ENCODE peak calls at places on chromosomes 4 and X, in six cellular contexts. Q, T, K, F, Z and B are unnamed samples.

GRCh38 chrX:16100673-16101072 is 22.7 kb upstream of the GRPR start:
- DNase-seq in Q (no peak), K (no peak), T (no peak), Z (peak), F (peak), B (no peak)

GRCh38 chrX:150767045-150767395 is 73.8 kb downstream of the MTMR1 start:
- DNase-seq in Z (no peak), T (no peak), Q (no peak), F (peak), K (no peak), B (no peak)

GRCh38 chr4:78602334-78602733 is 50.8 kb downstream of the ANXA3 start:
- DNase-seq in T (no peak), K (no peak), F (no peak), Q (no peak), Z (no peak), B (no peak)

GRCh38 chr4:170990989-170991589 is 822.1 kb upstream of the GALNTL6 start:
- DNase-seq in K (no peak), T (no peak), Z (peak), Q (no peak), F (peak), B (no peak)

GRCh38 chr4:21991050-21991449 is 42.5 kb upstream of the KCNIP4 start:
- DNase-seq in Q (no peak), K (no peak), F (no peak), Z (no peak), T (no peak), B (no peak)

GRCh38 chr4:146224331-146224966 is 10.1 kb downstream of the REELD1 start:
- DNase-seq in Z (no peak), Q (no peak), F (no peak), T (no peak), K (no peak), B (peak)

GRCh38 chr4:97496298-97496873 is 646.9 kb downstream of the STPG2 start:
- DNase-seq in F (peak), Z (no peak), Q (no peak), K (no peak), T (no peak), B (no peak)

GRCh38 chr4:128228021-128228571 is 59.5 kb downstream of the PGRMC2 start:
- DNase-seq in T (no peak), Q (no peak), K (no peak), F (no peak), Z (no peak), B (no peak)

GRCh38 chrX:118420462-118420861 is 74.6 kb downstream of the WDR44 start:
- DNase-seq in Q (no peak), T (no peak), K (no peak), F (no peak), Z (no peak), B (no peak)

GRCh38 chr4:167177925-167178324 is 56.4 kb downstream of the SPOCK3 start:
- DNase-seq in K (no peak), Z (peak), F (no peak), Q (no peak), T (no peak), B (no peak)

GRCh38 chr4:24988776-24989175 is 42.0 kb downstream of the LGI2 start:
- DNase-seq in T (no peak), Z (peak), Q (no peak), K (no peak), F (peak), B (no peak)

GRCh38 chr4:87445964-87446363 is 23.6 kb downstream of the NUDT9 start:
- DNase-seq in Z (no peak), T (no peak), Q (no peak), K (no peak), F (no peak), B (no peak)

GRCh38 chrX:84240848-84241565 is 53.0 kb upstream of the RPS6KA6 start:
- DNase-seq in T (no peak), Q (no peak), F (no peak), Z (no peak), K (no peak), B (no peak)

GRCh38 chr4:187393546-187394344 is 601.8 kb upstream of the ZFP42 start:
- DNase-seq in T (no peak), Q (no peak), F (no peak), K (no peak), Z (no peak), B (peak)

GRCh38 chrX:120857240-120857639 is 18.4 kb downstream of the CT47B1 start:
- DNase-seq in T (no peak), F (peak), Z (no peak), Q (no peak), K (no peak), B (no peak)

GRCh38 chr4:176376032-176376614 is 56.4 kb downstream of the SPCS3 start:
- DNase-seq in Q (no peak), Z (peak), K (no peak), F (peak), T (no peak), B (no peak)

GRCh38 chr4:29853843-29854242 is 866.3 kb upstream of the PCDH7 start:
- DNase-seq in Z (no peak), K (no peak), T (no peak), F (peak), Q (no peak), B (no peak)

GRCh38 chr4:183443609-183444148 is 757 bp upstream of the CDKN2AIP start:
- DNase-seq in Q (peak), F (peak), K (no peak), T (no peak), Z (no peak), B (no peak)

GRCh38 chr4:57158762-57159161 is 48.6 kb upstream of the IGFBP7 start:
- DNase-seq in K (no peak), T (no peak), Z (no peak), Q (no peak), F (no peak), B (no peak)

GRCh38 chr4:162163892-162164759 is at the start of gene FSTL5:
- DNase-seq in Q (peak), T (no peak), F (peak), K (peak), Z (peak), B (no peak)

GRCh38 chrX:31522760-31523159 is 450.9 kb upstream of the FTHL17 start:
- DNase-seq in F (no peak), Z (no peak), K (no peak), Q (no peak), T (no peak), B (no peak)

GRCh38 chr4:21569638-21570037 is 378.9 kb downstream of the KCNIP4 start:
- DNase-seq in Z (no peak), F (peak), K (no peak), Q (no peak), T (no peak), B (no peak)

GRCh38 chr4:101349346-101350064 is 2.2 kb upstream of the PPP3CA start:
- DNase-seq in F (no peak), T (peak), K (no peak), Z (no peak), Q (peak), B (no peak)
- H3K27ac ChIP-seq in F (no peak), T (no peak), K (no peak), Z (no peak), Q (peak), B (no peak)

GRCh38 chrX:48736878-48737212 is 24.7 kb upstream of the GLOD5 start:
- DNase-seq in Q (no peak), F (no peak), Z (no peak), K (no peak), T (no peak), B (no peak)

GRCh38 chrX:48737940-48738339 is 23.6 kb upstream of the GLOD5 start:
- DNase-seq in K (no peak), T (no peak), Z (no peak), Q (no peak), F (no peak), B (no peak)

GRCh38 chrX:48745222-48745621 is 16.3 kb upstream of the GLOD5 start:
- DNase-seq in K (no peak), Z (no peak), F (no peak), T (no peak), Q (no peak), B (no peak)

GRCh38 chrX:48737213-48737938 is 24.2 kb upstream of the GLOD5 start:
- DNase-seq in T (peak), Q (peak), F (peak), Z (peak), K (peak), B (peak)

DNA sequence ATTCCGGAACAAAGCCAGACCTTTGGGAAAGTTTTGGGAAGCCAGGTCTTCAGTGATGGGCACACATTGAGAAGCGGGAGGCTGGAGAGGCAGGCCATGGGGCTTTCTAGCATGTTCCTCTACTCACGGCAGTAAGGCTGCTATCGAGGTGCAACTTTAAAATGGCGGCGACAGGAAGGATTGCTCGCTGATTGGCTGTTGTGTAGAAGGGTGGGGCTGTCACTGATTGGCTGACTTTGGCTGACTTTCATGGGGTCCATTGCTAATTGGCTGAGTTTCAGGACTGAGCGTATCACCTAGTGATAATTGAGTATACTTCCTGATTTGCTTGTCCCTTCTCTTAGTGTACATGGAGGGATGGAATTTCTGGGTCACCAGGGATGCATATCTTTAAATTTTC is 19.7 kb upstream of the GLOD5 start:
- DNase-seq in Q (no peak), T (no peak), K (no peak), Z (no peak), F (no peak), B (no peak)
- H3K27ac ChIP-seq in Q (no peak), T (no peak), K (no peak), Z (no peak), F (no peak), B (no peak)

GRCh38 chr4:73185903-73186302 is 72.7 kb downstream of the ANKRD17 start:
- DNase-seq in K (no peak), T (no peak), Z (no peak), Q (no peak), F (no peak), B (no peak)
- H3K27ac ChIP-seq in K (no peak), T (no peak), Z (no peak), Q (no peak), F (no peak), B (no peak)

DNA sequence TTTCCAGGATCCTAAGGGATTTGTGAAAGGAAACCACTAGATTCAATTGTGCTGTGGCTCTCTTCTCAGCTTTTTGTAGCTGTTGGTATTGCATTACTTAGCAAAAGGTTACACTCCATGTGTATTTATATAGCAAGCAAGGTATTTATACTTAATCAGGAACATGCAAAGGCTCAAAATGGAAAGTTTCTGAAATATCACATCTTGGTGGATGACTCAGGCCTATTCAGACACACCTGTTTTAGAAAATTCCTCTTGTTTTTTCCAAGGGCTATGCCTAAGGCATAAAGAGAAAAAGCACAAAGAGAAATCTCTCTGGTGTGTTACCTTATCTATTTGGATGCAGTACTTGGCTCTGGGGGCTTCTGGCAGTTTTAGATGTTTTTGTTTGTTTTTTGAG is 144.4 kb upstream of the GALNT7 start:
- DNase-seq in F (no peak), K (no peak), T (no peak), Q (no peak), Z (no peak), B (no peak)
- H3K27ac ChIP-seq in F (no peak), K (no peak), T (no peak), Q (no peak), Z (no peak), B (no peak)

GRCh38 chr4:184450743-184451142 is 23.6 kb downstream of the IRF2 start:
- DNase-seq in K (no peak), F (no peak), Q (no peak), T (no peak), Z (no peak), B (no peak)

GRCh38 chr4:184456337-184456736 is 18.0 kb downstream of the IRF2 start:
- DNase-seq in Z (no peak), T (no peak), Q (no peak), F (no peak), K (no peak), B (no peak)

GRCh38 chr4:184455299-184455698 is 19.1 kb downstream of the IRF2 start:
- DNase-seq in Q (no peak), T (no peak), Z (no peak), F (no peak), K (no peak), B (no peak)

GRCh38 chr4:184451726-184452125 is 22.6 kb downstream of the IRF2 start:
- DNase-seq in T (no peak), F (no peak), K (no peak), Z (no peak), Q (no peak), B (no peak)

DNA sequence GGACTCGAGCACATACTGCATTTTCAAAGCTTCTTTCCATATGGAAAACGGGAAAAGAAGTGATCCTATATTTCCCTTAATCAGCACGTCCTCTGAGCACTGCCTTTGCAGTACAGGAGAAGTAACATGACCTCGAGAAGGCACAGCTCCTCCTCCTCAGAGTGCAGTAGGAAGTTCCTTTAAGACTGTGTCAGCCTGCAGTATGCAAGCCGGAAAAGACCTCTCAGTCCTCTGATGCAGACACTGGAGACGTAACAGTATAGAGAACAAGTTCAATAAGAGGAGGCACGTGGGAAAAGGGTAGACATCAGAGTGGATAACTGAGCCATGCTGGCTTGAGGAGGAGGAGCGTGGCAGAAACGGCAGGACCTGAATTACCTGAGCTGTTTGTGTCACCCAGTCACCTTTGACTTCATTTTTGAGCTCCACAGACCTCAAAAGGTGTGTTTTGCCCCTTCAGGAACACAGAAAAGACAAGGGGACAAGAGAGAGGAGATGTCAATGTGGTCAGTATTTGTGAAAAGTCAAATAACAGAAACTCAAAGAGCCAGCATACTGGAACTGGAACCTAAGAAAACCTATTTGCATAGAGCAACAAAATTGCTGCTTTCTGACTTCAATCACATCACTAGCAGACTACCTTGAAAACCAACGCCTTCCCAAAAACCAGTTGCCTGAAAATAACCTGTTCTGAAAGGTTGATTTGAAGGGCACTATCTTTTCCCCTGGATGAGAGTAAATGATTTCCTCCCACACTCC is 20.8 kb downstream of the IRF2 start:
- DNase-seq in Z (peak), F (peak), Q (no peak), K (peak), T (no peak), B (peak)
- H3K27ac ChIP-seq in Z (no peak), F (no peak), Q (peak), K (peak), T (peak), B (no peak)

GRCh38 chr4:1217366-1217765 is 31.6 kb downstream of the CTBP1 start:
- DNase-seq in Q (no peak), Z (no peak), F (no peak), T (no peak), K (no peak), B (no peak)

GRCh38 chr4:1214101-1215095 is 34.5 kb downstream of the CTBP1 start:
- DNase-seq in F (no peak), Q (no peak), K (no peak), T (no peak), Z (no peak), B (no peak)

GRCh38 chr4:1216869-1217294 is 32.0 kb downstream of the CTBP1 start:
- DNase-seq in F (no peak), T (no peak), Z (no peak), Q (no peak), K (peak), B (no peak)

GRCh38 chr4:1215347-1216075 is 33.4 kb downstream of the CTBP1 start:
- DNase-seq in T (peak), Q (peak), Z (no peak), F (no peak), K (no peak), B (no peak)

GRCh38 chr4:1216076-1216614 is 32.8 kb downstream of the CTBP1 start:
- DNase-seq in K (no peak), T (no peak), Q (no peak), Z (no peak), F (no peak), B (no peak)
- H3K27ac ChIP-seq in K (no peak), T (peak), Q (peak), Z (no peak), F (no peak), B (no peak)